ENCODE peak calls at places on chromosomes 12 and 14, in seven cellular contexts. K, Z, N, S, W, R and D are unnamed samples.

GRCh38 chr12:48903363-48903981 is 21.8 kb downstream of the FKBP11 start:
- DNase-seq in Z (no peak), N (no peak), W (no peak), R (no peak), K (no peak), S (no peak), D (no peak)

GRCh38 chr12:53795927-53796326 is 44.1 kb upstream of the CISTR start:
- DNase-seq in S (no peak), Z (no peak), N (no peak), K (no peak), W (no peak), R (no peak), D (no peak)

GRCh38 chr14:73457935-73458218 is 469 bp downstream of the NUMB start:
- DNase-seq in R (peak; percentile 45), K (peak; percentile 33), S (no peak), Z (no peak), N (no peak), W (no peak), D (no peak)

GRCh38 chr14:106417224-106418049 is 891.1 kb downstream of the TMEM121 start:
- DNase-seq in S (peak; percentile 87), Z (no peak), W (peak; percentile 3), R (peak; percentile 44), N (peak; percentile 72), K (no peak), D (peak; percentile 74)

GRCh38 chr14:101122114-101122854 is 218.8 kb upstream of the RTL1 start:
- DNase-seq in Z (no peak), R (peak; percentile 11), W (no peak), N (no peak), K (no peak), S (no peak), D (no peak)

GRCh38 chr14:61854898-61855297 is 92.7 kb downstream of the SNAPC1 start:
- DNase-seq in Z (no peak), N (no peak), K (no peak), R (no peak), W (no peak), S (no peak), D (no peak)

GRCh38 chr14:68526420-68527105 is 266.3 kb downstream of the ZFP36L1 start:
- DNase-seq in W (no peak), N (no peak), Z (peak; percentile 64), K (peak; percentile 37), S (no peak), R (peak; percentile 80), D (no peak)

GRCh38 chr12:47328831-47329545 is 249.2 kb upstream of the AMIGO2 start:
- DNase-seq in N (no peak), S (no peak), K (no peak), W (no peak), R (no peak), Z (no peak), D (no peak)

GRCh38 chr12:45282411-45282810 is 66.5 kb downstream of the ANO6 start:
- DNase-seq in Z (no peak), W (no peak), S (no peak), N (no peak), R (no peak), K (no peak), D (no peak)

GRCh38 chr12:110436231-110436630 is 13.9 kb downstream of the ARPC3 start:
- DNase-seq in S (no peak), W (no peak), Z (peak; percentile 30), R (no peak), N (no peak), K (no peak), D (no peak)

GRCh38 chr12:63995512-63995911 is 151.0 kb downstream of the SRGAP1 start:
- DNase-seq in S (no peak), W (no peak), Z (peak; percentile 50), K (no peak), R (no peak), N (no peak), D (no peak)

GRCh38 chr12:82627799-82628198 is 58.9 kb upstream of the TMTC2 start:
- DNase-seq in N (no peak), K (no peak), R (no peak), W (peak; percentile 26), Z (peak; percentile 46), S (no peak), D (peak; percentile 73)

GRCh38 chr14:30709201-30709600 is 87.1 kb downstream of the SCFD1 start:
- DNase-seq in W (no peak), S (no peak), Z (no peak), K (no peak), R (no peak), N (no peak), D (no peak)

GRCh38 chr12:123237646-123238329 is 4.6 kb downstream of the MTRFR start:
- DNase-seq in Z (peak; percentile 69), N (peak; percentile 62), W (peak; percentile 54), R (peak; percentile 69), K (no peak), S (peak; percentile 84), D (peak; percentile 79)

GRCh38 chr12:123232807-123233504 is at the start of the genes MPHOSPH9 and MTRFR:
- DNase-seq in S (peak; percentile 99), W (peak; percentile 99), Z (peak; percentile 100), N (peak; percentile 100), K (peak; percentile 99), R (peak; percentile 98), D (peak; percentile 99)

GRCh38 chr12:123231931-123232330 is 1.0 kb downstream of the MPHOSPH9 start:
- DNase-seq in Z (no peak), R (no peak), K (no peak), N (no peak), W (no peak), S (no peak), D (peak; percentile 19)

GRCh38 chr12:123232472-123232806 is 502 bp downstream of the MPHOSPH9 start:
- DNase-seq in Z (no peak), N (no peak), S (no peak), K (no peak), W (peak; percentile 12), R (no peak), D (no peak)

GRCh38 chr12:123233505-123234299 is 466 bp downstream of the MTRFR start:
- DNase-seq in R (no peak), K (no peak), Z (no peak), W (no peak), S (no peak), N (no peak), D (peak; percentile 36)
- TF ChIP-seq CTCF in R (no peak), K (no peak), Z (no peak), W (no peak), S (no peak), N (no peak), D (no peak)

DNA sequence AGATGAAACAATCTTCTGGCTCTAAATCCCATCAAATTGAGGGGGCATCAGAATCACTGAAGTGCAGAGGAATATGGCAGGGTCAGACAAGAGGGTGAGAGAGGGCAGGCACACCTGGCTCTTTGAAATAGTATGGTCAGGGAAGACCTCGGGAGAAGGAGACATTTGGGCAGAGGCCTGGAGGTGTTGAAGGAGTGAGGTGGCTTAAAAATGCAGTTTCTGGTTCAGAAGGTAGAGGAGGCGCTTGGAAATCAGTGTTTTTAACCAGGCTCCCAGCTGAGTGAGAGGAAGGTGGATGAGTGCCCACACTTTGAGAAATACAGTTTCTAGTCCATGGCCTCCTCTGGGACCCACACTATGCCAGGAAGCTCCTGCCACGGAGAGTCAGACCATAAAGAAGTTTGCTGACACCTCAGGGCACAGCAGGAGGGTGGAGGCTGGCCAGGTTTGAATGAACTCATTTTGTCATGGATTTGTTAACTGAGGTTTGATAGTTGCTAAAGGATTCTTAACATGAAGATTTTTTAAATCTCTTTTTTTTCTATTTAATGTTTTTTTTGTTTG is 20.1 kb downstream of the NID2 start:
- DNase-seq in N (no peak), K (no peak), R (no peak), Z (no peak), W (no peak), S (no peak), D (peak; percentile 7)
- TF ChIP-seq POLR2AphosphoS5 in N (no peak), K (no peak), R (no peak), Z (no peak), W (no peak), S (no peak), D (no peak)

DNA sequence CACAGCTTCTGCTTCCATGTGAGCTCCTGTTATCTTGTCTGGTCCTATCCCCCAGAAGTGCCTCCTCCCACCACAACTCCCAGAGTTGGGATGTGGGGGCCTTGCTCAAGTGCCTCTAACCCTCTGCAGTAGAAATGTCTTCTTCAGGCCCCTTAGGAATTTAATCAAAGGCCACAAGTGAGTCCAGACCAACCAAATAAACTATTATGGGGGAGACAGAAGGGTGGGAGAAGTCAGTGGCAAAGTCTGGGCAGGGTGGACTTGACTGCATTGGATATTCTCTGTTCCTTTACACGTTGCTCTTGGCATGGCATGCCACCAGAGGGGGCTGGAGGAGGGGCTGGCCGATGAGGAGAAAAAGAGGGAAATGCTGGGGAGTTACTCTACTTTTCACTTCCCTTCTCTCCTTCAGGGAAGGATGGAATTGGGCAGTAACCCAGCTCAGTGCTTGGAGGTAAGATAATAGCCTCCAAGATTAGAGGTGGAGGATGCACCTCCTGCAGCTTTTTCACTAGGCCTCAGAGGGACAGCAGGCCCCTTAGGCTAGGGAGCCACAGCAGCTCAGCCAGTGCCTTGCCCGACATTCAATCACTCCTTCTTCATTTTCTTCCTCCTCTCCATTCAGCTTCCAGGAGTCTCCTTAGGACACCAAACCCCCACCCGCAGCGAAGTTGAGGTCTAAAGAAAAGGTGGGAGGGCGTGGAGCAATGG is 1.2 kb upstream of the AP1G2 start:
- DNase-seq in K (no peak), W (no peak), S (no peak), R (no peak), Z (no peak), N (no peak), D (peak; percentile 79)
- TF ChIP-seq CTCF in K (no peak), W (peak; percentile 17), S (no peak), R (no peak), Z (peak; percentile 32), N (peak; percentile 44), D (peak; percentile 69)

GRCh38 chr14:55274144-55274543 is 2.9 kb downstream of the FBXO34 start:
- DNase-seq in K (no peak), N (no peak), Z (no peak), S (no peak), W (no peak), R (no peak), D (no peak)

GRCh38 chr14:55272922-55273321 is 1.7 kb downstream of the FBXO34 start:
- DNase-seq in K (no peak), S (no peak), R (no peak), W (no peak), N (no peak), Z (peak; percentile 41), D (no peak)

GRCh38 chr14:55272415-55272786 is 1.2 kb downstream of the FBXO34 start:
- DNase-seq in K (no peak), Z (no peak), W (no peak), S (no peak), N (no peak), R (no peak), D (no peak)

GRCh38 chr14:55271572-55272414 is 572 bp downstream of the FBXO34 start:
- DNase-seq in W (peak; percentile 67), N (no peak), K (peak; percentile 82), S (peak; percentile 91), Z (peak; percentile 79), R (peak; percentile 68), D (peak; percentile 71)

DNA sequence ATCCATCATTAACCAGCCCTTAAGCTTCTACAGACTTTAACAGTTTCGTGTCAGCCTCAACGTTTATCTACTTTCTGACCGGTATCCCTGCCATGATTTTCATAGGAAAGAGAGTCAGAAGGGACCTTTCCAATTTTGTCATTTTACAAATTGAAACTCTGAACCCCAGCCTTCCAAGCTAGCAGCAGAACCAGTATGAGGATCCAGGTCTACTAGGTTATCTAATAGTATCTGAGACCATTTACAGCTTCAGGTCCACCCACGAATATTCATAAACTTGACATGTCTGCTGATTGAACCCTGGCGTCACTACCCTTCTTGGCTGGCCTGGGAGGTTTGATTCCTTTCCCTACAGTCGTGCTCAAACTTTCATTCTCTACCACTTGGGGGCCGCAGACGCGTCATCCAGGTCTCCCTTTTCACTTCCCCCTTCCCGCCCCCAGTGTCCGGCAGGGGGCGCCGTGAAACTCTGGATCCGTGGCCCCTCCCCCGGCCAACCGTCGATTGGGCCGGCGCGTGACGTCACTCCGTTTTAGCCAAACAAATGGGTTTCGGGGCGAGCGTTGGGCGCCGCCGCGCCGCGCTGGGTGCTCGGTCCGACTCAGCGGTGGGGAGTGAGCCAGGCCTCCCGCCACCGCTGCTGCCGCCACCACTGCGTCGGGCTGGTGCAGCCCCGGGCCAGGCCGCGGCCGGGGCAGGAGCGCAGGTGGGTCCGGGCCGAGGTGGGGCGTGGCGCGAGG is at the start of gene FBXO34:
- DNase-seq in Z (peak; percentile 98), K (peak; percentile 98), R (peak; percentile 100), W (peak; percentile 95), S (peak; percentile 100), N (peak; percentile 87), D (peak; percentile 99)
- TF ChIP-seq POLR2AphosphoS5 in Z (peak; percentile 50), K (peak; percentile 87), R (peak; percentile 97), W (peak; percentile 88), S (peak; percentile 95), N (peak; percentile 66), D (peak; percentile 80)